ENCODE peak calls at places on chromosomes 1 and 21, in six cellular contexts. One of them, this sample, is unnamed.

GRCh38 chr1:3564921-3565831 is 46.1 kb downstream of the MEGF6 start:
- DNase-seq in mucosa of gallbladder: no peak
- DNase-seq in stimulated activated CD4-positive, alpha-beta T cell treated with anti-CD3 and anti-CD28 coated beads, Interleukin-1b, Interleukin-23, amount 100 ng/mL, for 4 hours: peak; percentile 26
- DNase-seq in GM23338: peak; percentile 77
- DNase-seq in Ammon's horn: no peak
- DNase-seq in ACHN: peak; percentile 14
- DNase-seq in this sample: peak; percentile 4

GRCh38 chr1:100415217-100415778 is 63.0 kb downstream of the CDC14A start:
- DNase-seq in mucosa of gallbladder: no peak
- DNase-seq in stimulated activated CD4-positive, alpha-beta T cell treated with anti-CD3 and anti-CD28 coated beads, Interleukin-1b, Interleukin-23, amount 100 ng/mL, for 4 hours: no peak
- DNase-seq in GM23338: no peak
- DNase-seq in Ammon's horn: no peak
- DNase-seq in ACHN: no peak
- DNase-seq in this sample: no peak

GRCh38 chr1:27403065-27403726 is 10.8 kb downstream of the GPR3 start:
- DNase-seq in mucosa of gallbladder: peak; percentile 40
- DNase-seq in stimulated activated CD4-positive, alpha-beta T cell treated with anti-CD3 and anti-CD28 coated beads, Interleukin-1b, Interleukin-23, amount 100 ng/mL, for 4 hours: no peak
- DNase-seq in GM23338: peak; percentile 83
- DNase-seq in Ammon's horn: no peak
- DNase-seq in ACHN: peak; percentile 12
- DNase-seq in this sample: no peak

GRCh38 chr1:151945725-151946365 is 36.5 kb upstream of the THEM4 start:
- DNase-seq in mucosa of gallbladder: peak; percentile 80
- DNase-seq in stimulated activated CD4-positive, alpha-beta T cell treated with anti-CD3 and anti-CD28 coated beads, Interleukin-1b, Interleukin-23, amount 100 ng/mL, for 4 hours: peak; percentile 19
- DNase-seq in GM23338: peak; percentile 93
- DNase-seq in Ammon's horn: peak; percentile 47
- DNase-seq in ACHN: peak; percentile 92
- DNase-seq in this sample: peak; percentile 64

GRCh38 chr1:16630661-16631247 is 17.4 kb upstream of the NBPF1 start:
- DNase-seq in mucosa of gallbladder: no peak
- DNase-seq in stimulated activated CD4-positive, alpha-beta T cell treated with anti-CD3 and anti-CD28 coated beads, Interleukin-1b, Interleukin-23, amount 100 ng/mL, for 4 hours: no peak
- DNase-seq in GM23338: peak; percentile 28
- DNase-seq in Ammon's horn: no peak
- DNase-seq in ACHN: no peak
- DNase-seq in this sample: no peak

GRCh38 chr1:21624577-21625389 is 44.4 kb downstream of the RAP1GAP start:
- DNase-seq in mucosa of gallbladder: no peak
- DNase-seq in stimulated activated CD4-positive, alpha-beta T cell treated with anti-CD3 and anti-CD28 coated beads, Interleukin-1b, Interleukin-23, amount 100 ng/mL, for 4 hours: no peak
- DNase-seq in GM23338: no peak
- DNase-seq in Ammon's horn: peak; percentile 78
- DNase-seq in ACHN: no peak
- DNase-seq in this sample: no peak

GRCh38 chr1:228337031-228337564 is 69.5 kb downstream of the TRIM11 start:
- DNase-seq in mucosa of gallbladder: no peak
- DNase-seq in stimulated activated CD4-positive, alpha-beta T cell treated with anti-CD3 and anti-CD28 coated beads, Interleukin-1b, Interleukin-23, amount 100 ng/mL, for 4 hours: no peak
- DNase-seq in GM23338: no peak
- DNase-seq in Ammon's horn: no peak
- DNase-seq in ACHN: no peak
- DNase-seq in this sample: no peak

GRCh38 chr1:29583727-29584126 is 347.4 kb downstream of the PTPRU start:
- DNase-seq in mucosa of gallbladder: no peak
- DNase-seq in stimulated activated CD4-positive, alpha-beta T cell treated with anti-CD3 and anti-CD28 coated beads, Interleukin-1b, Interleukin-23, amount 100 ng/mL, for 4 hours: no peak
- DNase-seq in GM23338: no peak
- DNase-seq in Ammon's horn: no peak
- DNase-seq in ACHN: no peak
- DNase-seq in this sample: no peak

GRCh38 chr1:245939756-245940345 is 567.2 kb downstream of the SMYD3 start:
- DNase-seq in mucosa of gallbladder: no peak
- DNase-seq in stimulated activated CD4-positive, alpha-beta T cell treated with anti-CD3 and anti-CD28 coated beads, Interleukin-1b, Interleukin-23, amount 100 ng/mL, for 4 hours: no peak
- DNase-seq in GM23338: peak; percentile 22
- DNase-seq in Ammon's horn: no peak
- DNase-seq in ACHN: no peak
- DNase-seq in this sample: no peak

GRCh38 chr1:114353233-114353632 is 157.8 kb downstream of the TRIM33 start:
- DNase-seq in mucosa of gallbladder: peak; percentile 23
- DNase-seq in stimulated activated CD4-positive, alpha-beta T cell treated with anti-CD3 and anti-CD28 coated beads, Interleukin-1b, Interleukin-23, amount 100 ng/mL, for 4 hours: no peak
- DNase-seq in GM23338: peak; percentile 38
- DNase-seq in Ammon's horn: peak; percentile 36
- DNase-seq in ACHN: no peak
- DNase-seq in this sample: no peak

GRCh38 chr21:16568661-16569060 is 838.9 kb downstream of the USP25 start:
- DNase-seq in mucosa of gallbladder: no peak
- DNase-seq in stimulated activated CD4-positive, alpha-beta T cell treated with anti-CD3 and anti-CD28 coated beads, Interleukin-1b, Interleukin-23, amount 100 ng/mL, for 4 hours: no peak
- DNase-seq in GM23338: no peak
- DNase-seq in Ammon's horn: no peak
- DNase-seq in ACHN: no peak
- DNase-seq in this sample: no peak

GRCh38 chr1:67053535-67053784 is 488 bp downstream of the SLC35D1 start:
- DNase-seq in mucosa of gallbladder: no peak
- DNase-seq in stimulated activated CD4-positive, alpha-beta T cell treated with anti-CD3 and anti-CD28 coated beads, Interleukin-1b, Interleukin-23, amount 100 ng/mL, for 4 hours: no peak
- DNase-seq in GM23338: peak; percentile 72
- DNase-seq in Ammon's horn: no peak
- DNase-seq in ACHN: peak; percentile 62
- DNase-seq in this sample: peak; percentile 2

GRCh38 chr1:43582162-43582566 is 51.5 kb downstream of the PTPRF start:
- DNase-seq in mucosa of gallbladder: peak; percentile 81
- DNase-seq in stimulated activated CD4-positive, alpha-beta T cell treated with anti-CD3 and anti-CD28 coated beads, Interleukin-1b, Interleukin-23, amount 100 ng/mL, for 4 hours: no peak
- DNase-seq in GM23338: no peak
- DNase-seq in Ammon's horn: no peak
- DNase-seq in ACHN: peak; percentile 92
- DNase-seq in this sample: no peak

GRCh38 chr1:198498881-198499280 is 41.6 kb downstream of the ATP6V1G3 start:
- DNase-seq in mucosa of gallbladder: no peak
- DNase-seq in stimulated activated CD4-positive, alpha-beta T cell treated with anti-CD3 and anti-CD28 coated beads, Interleukin-1b, Interleukin-23, amount 100 ng/mL, for 4 hours: no peak
- DNase-seq in GM23338: peak; percentile 27
- DNase-seq in Ammon's horn: no peak
- DNase-seq in ACHN: no peak
- DNase-seq in this sample: no peak

GRCh38 chr1:55534565-55535091 is 319.5 kb upstream of the USP24 start:
- DNase-seq in mucosa of gallbladder: no peak
- DNase-seq in stimulated activated CD4-positive, alpha-beta T cell treated with anti-CD3 and anti-CD28 coated beads, Interleukin-1b, Interleukin-23, amount 100 ng/mL, for 4 hours: no peak
- DNase-seq in GM23338: no peak
- DNase-seq in Ammon's horn: no peak
- DNase-seq in ACHN: no peak
- DNase-seq in this sample: no peak

GRCh38 chr1:156509424-156510035 is 9.0 kb upstream of the MEF2D start:
- DNase-seq in mucosa of gallbladder: no peak
- DNase-seq in stimulated activated CD4-positive, alpha-beta T cell treated with anti-CD3 and anti-CD28 coated beads, Interleukin-1b, Interleukin-23, amount 100 ng/mL, for 4 hours: no peak
- DNase-seq in GM23338: no peak
- DNase-seq in Ammon's horn: no peak
- DNase-seq in ACHN: no peak
- DNase-seq in this sample: no peak

GRCh38 chr1:165603810-165604209 is 27.2 kb upstream of the MGST3 start:
- DNase-seq in mucosa of gallbladder: no peak
- DNase-seq in stimulated activated CD4-positive, alpha-beta T cell treated with anti-CD3 and anti-CD28 coated beads, Interleukin-1b, Interleukin-23, amount 100 ng/mL, for 4 hours: no peak
- DNase-seq in GM23338: no peak
- DNase-seq in Ammon's horn: no peak
- DNase-seq in ACHN: peak; percentile 11
- DNase-seq in this sample: no peak

GRCh38 chr1:172500207-172500606 is 32.7 kb upstream of the SUCO start:
- DNase-seq in mucosa of gallbladder: no peak
- DNase-seq in stimulated activated CD4-positive, alpha-beta T cell treated with anti-CD3 and anti-CD28 coated beads, Interleukin-1b, Interleukin-23, amount 100 ng/mL, for 4 hours: no peak
- DNase-seq in GM23338: no peak
- DNase-seq in Ammon's horn: no peak
- DNase-seq in ACHN: no peak
- DNase-seq in this sample: no peak

GRCh38 chr1:48679868-48680267 is 96.8 kb downstream of the BEND5 start:
- DNase-seq in mucosa of gallbladder: no peak
- DNase-seq in stimulated activated CD4-positive, alpha-beta T cell treated with anti-CD3 and anti-CD28 coated beads, Interleukin-1b, Interleukin-23, amount 100 ng/mL, for 4 hours: no peak
- DNase-seq in GM23338: no peak
- DNase-seq in Ammon's horn: no peak
- DNase-seq in ACHN: no peak
- DNase-seq in this sample: no peak

GRCh38 chr1:243294723-243295121 is 38.9 kb downstream of the SDCCAG8 start:
- DNase-seq in mucosa of gallbladder: no peak
- DNase-seq in stimulated activated CD4-positive, alpha-beta T cell treated with anti-CD3 and anti-CD28 coated beads, Interleukin-1b, Interleukin-23, amount 100 ng/mL, for 4 hours: no peak
- DNase-seq in GM23338: no peak
- DNase-seq in Ammon's horn: no peak
- DNase-seq in ACHN: no peak
- DNase-seq in this sample: no peak

GRCh38 chr1:186212574-186213224 is 162.4 kb downstream of the TPR start:
- DNase-seq in mucosa of gallbladder: peak; percentile 46
- DNase-seq in stimulated activated CD4-positive, alpha-beta T cell treated with anti-CD3 and anti-CD28 coated beads, Interleukin-1b, Interleukin-23, amount 100 ng/mL, for 4 hours: no peak
- DNase-seq in GM23338: peak; percentile 95
- DNase-seq in Ammon's horn: peak; percentile 90
- DNase-seq in ACHN: peak; percentile 83
- DNase-seq in this sample: no peak

GRCh38 chr1:176575991-176576390 is 113.0 kb downstream of the PAPPA2 start:
- DNase-seq in mucosa of gallbladder: no peak
- DNase-seq in stimulated activated CD4-positive, alpha-beta T cell treated with anti-CD3 and anti-CD28 coated beads, Interleukin-1b, Interleukin-23, amount 100 ng/mL, for 4 hours: no peak
- DNase-seq in GM23338: no peak
- DNase-seq in Ammon's horn: no peak
- DNase-seq in ACHN: no peak
- DNase-seq in this sample: no peak

GRCh38 chr1:211334986-211335385 is 8.4 kb downstream of the TRAF5 start:
- DNase-seq in mucosa of gallbladder: no peak
- DNase-seq in stimulated activated CD4-positive, alpha-beta T cell treated with anti-CD3 and anti-CD28 coated beads, Interleukin-1b, Interleukin-23, amount 100 ng/mL, for 4 hours: no peak
- DNase-seq in GM23338: no peak
- DNase-seq in Ammon's horn: no peak
- DNase-seq in ACHN: no peak
- DNase-seq in this sample: no peak

GRCh38 chr1:6495041-6495441 is 3.6 kb upstream of the PLEKHG5 start:
- DNase-seq in mucosa of gallbladder: no peak
- DNase-seq in stimulated activated CD4-positive, alpha-beta T cell treated with anti-CD3 and anti-CD28 coated beads, Interleukin-1b, Interleukin-23, amount 100 ng/mL, for 4 hours: no peak
- DNase-seq in GM23338: no peak
- DNase-seq in Ammon's horn: peak; percentile 64
- DNase-seq in ACHN: no peak
- DNase-seq in this sample: no peak

GRCh38 chr1:42280841-42281240 is 54.2 kb downstream of the FOXJ3 start:
- DNase-seq in mucosa of gallbladder: no peak
- DNase-seq in stimulated activated CD4-positive, alpha-beta T cell treated with anti-CD3 and anti-CD28 coated beads, Interleukin-1b, Interleukin-23, amount 100 ng/mL, for 4 hours: no peak
- DNase-seq in GM23338: no peak
- DNase-seq in Ammon's horn: no peak
- DNase-seq in ACHN: no peak
- DNase-seq in this sample: no peak

GRCh38 chr1:114320586-114320985 is 166.9 kb upstream of the SYT6 start:
- DNase-seq in mucosa of gallbladder: no peak
- DNase-seq in stimulated activated CD4-positive, alpha-beta T cell treated with anti-CD3 and anti-CD28 coated beads, Interleukin-1b, Interleukin-23, amount 100 ng/mL, for 4 hours: no peak
- DNase-seq in GM23338: no peak
- DNase-seq in Ammon's horn: no peak
- DNase-seq in ACHN: peak; percentile 64
- DNase-seq in this sample: no peak

GRCh38 chr1:155932085-155932484 is 2.1 kb downstream of the KHDC4 start:
- DNase-seq in mucosa of gallbladder: no peak
- DNase-seq in stimulated activated CD4-positive, alpha-beta T cell treated with anti-CD3 and anti-CD28 coated beads, Interleukin-1b, Interleukin-23, amount 100 ng/mL, for 4 hours: no peak
- DNase-seq in GM23338: no peak
- DNase-seq in Ammon's horn: no peak
- DNase-seq in ACHN: no peak
- DNase-seq in this sample: no peak

GRCh38 chr1:3671371-3672180 is 19.3 kb downstream of the TP73 start:
- DNase-seq in mucosa of gallbladder: no peak
- DNase-seq in stimulated activated CD4-positive, alpha-beta T cell treated with anti-CD3 and anti-CD28 coated beads, Interleukin-1b, Interleukin-23, amount 100 ng/mL, for 4 hours: no peak
- DNase-seq in GM23338: no peak
- DNase-seq in Ammon's horn: no peak
- DNase-seq in ACHN: no peak
- DNase-seq in this sample: no peak

GRCh38 chr1:26790551-26790953 is 2.8 kb downstream of the PIGV start:
- DNase-seq in mucosa of gallbladder: no peak
- DNase-seq in stimulated activated CD4-positive, alpha-beta T cell treated with anti-CD3 and anti-CD28 coated beads, Interleukin-1b, Interleukin-23, amount 100 ng/mL, for 4 hours: no peak
- DNase-seq in GM23338: no peak
- DNase-seq in Ammon's horn: no peak
- DNase-seq in ACHN: no peak
- DNase-seq in this sample: no peak

GRCh38 chr1:223312273-223312672 is 51.7 kb downstream of the SUSD4 start:
- DNase-seq in mucosa of gallbladder: no peak
- DNase-seq in stimulated activated CD4-positive, alpha-beta T cell treated with anti-CD3 and anti-CD28 coated beads, Interleukin-1b, Interleukin-23, amount 100 ng/mL, for 4 hours: no peak
- DNase-seq in GM23338: no peak
- DNase-seq in Ammon's horn: no peak
- DNase-seq in ACHN: no peak
- DNase-seq in this sample: no peak

GRCh38 chr1:30527511-30528140 is 195.8 kb downstream of the MATN1 start:
- DNase-seq in mucosa of gallbladder: no peak
- DNase-seq in stimulated activated CD4-positive, alpha-beta T cell treated with anti-CD3 and anti-CD28 coated beads, Interleukin-1b, Interleukin-23, amount 100 ng/mL, for 4 hours: no peak
- DNase-seq in GM23338: no peak
- DNase-seq in Ammon's horn: no peak
- DNase-seq in ACHN: no peak
- DNase-seq in this sample: no peak

GRCh38 chr1:228875741-228876140 is 140.5 kb downstream of the RHOU start:
- DNase-seq in mucosa of gallbladder: no peak
- DNase-seq in stimulated activated CD4-positive, alpha-beta T cell treated with anti-CD3 and anti-CD28 coated beads, Interleukin-1b, Interleukin-23, amount 100 ng/mL, for 4 hours: no peak
- DNase-seq in GM23338: no peak
- DNase-seq in Ammon's horn: peak; percentile 54
- DNase-seq in ACHN: no peak
- DNase-seq in this sample: no peak

GRCh38 chr1:84122780-84123382 is 21.2 kb upstream of the PRKACB start:
- DNase-seq in mucosa of gallbladder: peak; percentile 45
- DNase-seq in stimulated activated CD4-positive, alpha-beta T cell treated with anti-CD3 and anti-CD28 coated beads, Interleukin-1b, Interleukin-23, amount 100 ng/mL, for 4 hours: peak; percentile 18
- DNase-seq in GM23338: peak; percentile 69
- DNase-seq in Ammon's horn: peak; percentile 79
- DNase-seq in ACHN: peak; percentile 59
- DNase-seq in this sample: peak; percentile 17

This sample was measured in stimulated activated CD8-positive, alpha-beta memory T cell treated with anti-CD3 and anti-CD28 coated beads, Interleukin-7, amount 100 ng/mL, for 1 hour.